ENCODE peak calls at places on chromosomes 13 and 19, in five cellular contexts. Y is heart right ventricle, P is stomach, V is right cardiac atrium, Z is aorta. L is an unnamed sample. For H3K4me1, the result is how much of the 10 kb centered on the place peaks cover.

GRCh38 chr19:18802354-18802753 is 11.2 kb upstream of the COMP start:
- DNase-seq in Y (no peak), P (no peak), V (no peak), Z (no peak), L (no peak)

GRCh38 chr19:53912653-53913052 is 3.6 kb downstream of the CACNG7 start:
- DNase-seq in Y (no peak), P (no peak), V (no peak), Z (no peak), L (no peak)

GRCh38 chr19:18089726-18090125 is 3.0 kb upstream of the IL12RB1 start:
- DNase-seq in Y (no peak), P (no peak), V (no peak), Z (no peak), L (no peak)

GRCh38 chr19:29843180-29844051 is 31.6 kb downstream of the CCNE1 start:
- DNase-seq in Y (peak), P (no peak), V (peak), Z (peak), L (peak)

GRCh38 chr19:48474084-48474592 is 5.0 kb downstream of the CYTH2 start:
- DNase-seq in Y (no peak), P (no peak), V (no peak), Z (no peak), L (no peak)

GRCh38 chr19:6852001-6852400 is 35.4 kb upstream of the ADGRE1 start:
- DNase-seq in Y (no peak), P (no peak), V (no peak), Z (peak), L (no peak)

GRCh38 chr13:50128406-50129048 is 113.3 kb downstream of the KCNRG start:
- DNase-seq in Y (no peak), P (no peak), V (no peak), Z (no peak), L (no peak)

GRCh38 chr19:10353793-10354391 is 14.5 kb upstream of the ICAM3 start:
- DNase-seq in Y (peak), P (no peak), V (peak), Z (peak), L (peak)

GRCh38 chr13:37495046-37495445 is 103.5 kb downstream of the POSTN start:
- DNase-seq in Y (no peak), P (no peak), V (no peak), Z (no peak), L (no peak)

GRCh38 chr13:103002279-103002678 is 63.9 kb downstream of the SLC10A2 start:
- DNase-seq in Y (no peak), P (no peak), V (no peak), Z (no peak), L (no peak)

GRCh38 chr19:40611096-40611495 is 9.9 kb downstream of the LTBP4 start:
- DNase-seq in Y (no peak), P (peak), V (no peak), Z (peak), L (no peak)

DNA sequence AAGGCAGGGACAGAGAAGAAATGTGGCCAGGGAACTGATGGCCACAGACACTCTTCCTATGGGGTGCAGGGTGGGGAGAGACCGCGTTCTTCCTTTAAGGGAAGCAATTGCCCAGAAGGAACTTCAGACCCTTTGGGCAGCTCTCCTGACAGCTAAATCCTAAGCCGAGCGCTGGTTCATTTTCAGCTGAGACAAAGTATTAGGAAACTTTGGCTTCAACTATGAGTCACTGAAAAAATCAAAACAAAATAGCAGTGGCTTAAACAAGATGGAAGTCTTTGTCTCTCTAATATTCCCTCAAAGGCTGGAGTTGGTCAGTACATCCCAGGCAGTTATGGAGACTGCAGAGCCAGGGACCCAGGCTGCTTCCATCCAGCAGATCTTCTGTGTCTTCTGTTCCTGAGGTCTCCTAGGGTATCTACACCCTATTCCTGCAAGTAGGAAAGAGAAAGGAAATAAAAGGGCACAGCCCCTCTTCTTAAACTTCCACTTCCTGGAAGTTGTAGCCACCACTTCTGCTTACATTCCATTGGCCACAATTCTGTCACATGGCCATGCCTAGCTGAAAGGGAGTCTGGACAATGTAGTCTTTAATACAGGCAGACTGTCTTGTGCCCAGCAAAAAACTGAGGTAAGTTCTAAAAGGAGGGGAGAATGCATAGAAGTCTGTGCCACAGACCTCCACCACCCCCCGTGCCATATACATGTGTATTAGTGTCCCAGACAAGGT is 163.5 kb downstream of the KATNAL1 start:
- DNase-seq in Y (no peak), P (no peak), V (no peak), Z (no peak), L (no peak)
- H3K4me3 ChIP-seq in Y (no peak), P (no peak), V (no peak), Z (no peak), L (no peak)

GRCh38 chr19:16076154-16076957 is at the start of gene TPM4:
- DNase-seq in Y (peak), P (peak), V (peak), Z (peak), L (peak)

GRCh38 chr19:16075430-16076153 is 703 bp upstream of the TPM4 start:
- DNase-seq in Y (no peak), P (no peak), V (no peak), Z (peak), L (no peak)

GRCh38 chr19:16074488-16075365 is 1.6 kb upstream of the TPM4 start:
- DNase-seq in Y (no peak), P (no peak), V (no peak), Z (peak), L (no peak)

GRCh38 chr19:16073481-16073880 is 2.8 kb upstream of the TPM4 start:
- DNase-seq in Y (no peak), P (no peak), V (no peak), Z (peak), L (no peak)

GRCh38 chr19:16073988-16074387 is 2.3 kb upstream of the TPM4 start:
- DNase-seq in Y (no peak), P (no peak), V (no peak), Z (no peak), L (no peak)
- H3K4me1 ChIP-seq in Y (half or more), P (half or more), V (under half), Z (under half), L (under half)

GRCh38 chr19:12350185-12350889 is 15.1 kb downstream of the ZNF442 start:
- DNase-seq in Y (no peak), P (no peak), V (no peak), Z (no peak), L (no peak)
- H3K4me3 ChIP-seq in Y (no peak), P (no peak), V (no peak), Z (no peak), L (no peak)

GRCh38 chr13:34594507-34594906 is 347.6 kb upstream of the NBEA start:
- DNase-seq in Y (no peak), P (no peak), V (no peak), Z (no peak), L (no peak)
- H3K4me1 ChIP-seq in Y (under half), P (under half), V (under half), Z (under half), L (under half)

DNA sequence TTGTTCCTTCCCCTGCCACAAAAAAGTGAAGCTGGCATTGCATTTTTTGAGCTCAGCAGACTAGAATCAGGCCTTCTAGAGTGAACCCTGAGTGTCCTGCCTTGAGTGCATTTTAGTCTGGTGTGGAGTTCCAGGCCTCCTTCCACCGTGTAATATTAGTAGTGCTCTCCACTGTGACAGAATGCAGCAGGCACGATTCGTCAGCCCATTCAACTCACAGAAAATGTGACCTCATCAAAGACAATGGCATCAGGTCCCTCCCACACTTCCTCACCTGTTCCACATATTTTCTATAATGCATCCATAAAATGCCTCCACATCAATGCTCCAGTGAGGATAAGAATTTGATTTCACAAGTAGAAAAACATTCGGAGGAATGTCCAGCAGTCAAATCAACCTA is 227.6 kb downstream of the FGF9 start:
- DNase-seq in Y (no peak), P (no peak), V (no peak), Z (no peak), L (no peak)
- H3K4me3 ChIP-seq in Y (no peak), P (no peak), V (no peak), Z (no peak), L (no peak)

GRCh38 chr19:34181111-34181864 is 9.0 kb downstream of the LSM14A start:
- DNase-seq in Y (no peak), P (no peak), V (no peak), Z (no peak), L (no peak)
- H3K4me1 ChIP-seq in Y (half or more), P (half or more), V (under half), Z (under half), L (under half)

GRCh38 chr13:109869312-109870237 is 83.2 kb upstream of the IRS2 start:
- DNase-seq in Y (peak), P (peak), V (peak), Z (peak), L (no peak)
- H3K4me3 ChIP-seq in Y (peak), P (peak), V (peak), Z (peak), L (no peak)

DNA sequence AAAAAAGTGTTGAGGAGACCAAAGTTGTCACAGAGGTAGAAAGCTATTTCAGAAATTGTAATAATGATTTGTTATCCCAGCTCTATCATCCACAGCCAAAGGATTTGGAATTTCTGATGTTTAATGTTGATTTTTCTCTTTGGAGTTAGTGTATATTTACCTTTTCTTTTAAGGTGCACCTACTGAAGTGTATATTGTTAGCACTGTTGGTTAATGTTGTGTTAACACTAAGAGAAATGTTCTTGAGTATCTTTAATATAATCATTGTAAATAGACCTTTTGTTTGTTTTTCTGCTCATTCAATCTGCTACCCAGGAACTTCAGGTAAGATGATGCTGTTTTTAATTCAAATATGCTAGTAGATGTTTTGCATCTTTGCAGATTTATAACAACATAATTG is 57.5 kb downstream of the ZAR1L start:
- DNase-seq in Y (no peak), P (no peak), V (no peak), Z (no peak), L (no peak)
- H3K4me1 ChIP-seq in Y (under half), P (half or more), V (under half), Z (under half), L (under half)

GRCh38 chr19:42280761-42281174 is 11.7 kb downstream of the CIC start:
- DNase-seq in Y (peak), P (no peak), V (peak), Z (peak), L (no peak)

GRCh38 chr19:42282810-42283247 is 13.8 kb downstream of the CIC start:
- DNase-seq in Y (no peak), P (no peak), V (no peak), Z (no peak), L (no peak)

GRCh38 chr19:42279902-42280760 is 11.1 kb downstream of the CIC start:
- DNase-seq in Y (peak), P (peak), V (peak), Z (peak), L (peak)

GRCh38 chr19:42282036-42282762 is 13.1 kb downstream of the CIC start:
- DNase-seq in Y (peak), P (no peak), V (no peak), Z (no peak), L (peak)

GRCh38 chr19:42281175-42282035 is 12.4 kb downstream of the CIC start:
- DNase-seq in Y (peak), P (no peak), V (peak), Z (peak), L (peak)
- H3K4me3 ChIP-seq in Y (peak), P (peak), V (peak), Z (no peak), L (peak)

L was measured in tibial nerve.